ENCODE peak calls at places on chromosomes 6 and 20, in nine cellular contexts. X, L, E, G, O, R, D, H and I are unnamed samples.

GRCh38 chr6:152727507-152727906 is 23.1 kb upstream of the VIP start:
- DNase-seq in X (no peak), L (no peak), E (peak; percentile 39), G (no peak), O (no peak), R (no peak), D (no peak), H (no peak), I (no peak)

GRCh38 chr6:30685977-30686907 is at the start of gene PPP1R18:
- DNase-seq in X (peak; percentile 68), L (peak; percentile 77), E (peak; percentile 69), G (peak; percentile 87), O (peak; percentile 49), R (peak; percentile 82), D (peak; percentile 97), H (peak; percentile 96), I (peak; percentile 63)

GRCh38 chr20:47380481-47380880 is 24.0 kb upstream of the ZMYND8 start:
- DNase-seq in X (no peak), L (no peak), E (no peak), G (no peak), O (peak; percentile 35), R (no peak), D (no peak), H (no peak), I (no peak)

GRCh38 chr20:59821201-59821600 is 112.2 kb downstream of the SYCP2 start:
- DNase-seq in X (no peak), L (no peak), E (no peak), G (no peak), O (no peak), R (no peak), D (peak; percentile 47), H (peak; percentile 21), I (peak; percentile 17)

GRCh38 chr6:1322725-1323219 is 10.9 kb downstream of the FOXQ1 start:
- DNase-seq in X (no peak), L (no peak), E (no peak), G (no peak), O (peak; percentile 44), R (no peak), D (no peak), H (no peak), I (no peak)

GRCh38 chr6:81727876-81728517 is 24.5 kb downstream of the TENT5A start:
- DNase-seq in X (no peak), L (no peak), E (no peak), G (no peak), O (no peak), R (no peak), D (no peak), H (no peak), I (no peak)

GRCh38 chr6:80638222-80639055 is 532.0 kb downstream of the BCKDHB start:
- DNase-seq in X (no peak), L (no peak), E (peak; percentile 54), G (no peak), O (peak; percentile 99), R (no peak), D (no peak), H (no peak), I (peak; percentile 85)

GRCh38 chr6:132401941-132402275 is 633 bp upstream of the MOXD1 start:
- DNase-seq in X (no peak), L (no peak), E (peak; percentile 51), G (no peak), O (no peak), R (no peak), D (no peak), H (no peak), I (no peak)

GRCh38 chr20:11799131-11799800 is 118.4 kb upstream of the BTBD3 start:
- DNase-seq in X (no peak), L (no peak), E (no peak), G (no peak), O (no peak), R (no peak), D (no peak), H (no peak), I (no peak)

GRCh38 chr20:2162125-2162822 is 60.6 kb downstream of the STK35 start:
- DNase-seq in X (no peak), L (no peak), E (no peak), G (no peak), O (peak; percentile 18), R (no peak), D (no peak), H (peak; percentile 63), I (no peak)

GRCh38 chr6:82612475-82612874 is 248.9 kb downstream of the TPBG start:
- DNase-seq in X (no peak), L (no peak), E (no peak), G (no peak), O (no peak), R (no peak), D (no peak), H (no peak), I (no peak)

DNA sequence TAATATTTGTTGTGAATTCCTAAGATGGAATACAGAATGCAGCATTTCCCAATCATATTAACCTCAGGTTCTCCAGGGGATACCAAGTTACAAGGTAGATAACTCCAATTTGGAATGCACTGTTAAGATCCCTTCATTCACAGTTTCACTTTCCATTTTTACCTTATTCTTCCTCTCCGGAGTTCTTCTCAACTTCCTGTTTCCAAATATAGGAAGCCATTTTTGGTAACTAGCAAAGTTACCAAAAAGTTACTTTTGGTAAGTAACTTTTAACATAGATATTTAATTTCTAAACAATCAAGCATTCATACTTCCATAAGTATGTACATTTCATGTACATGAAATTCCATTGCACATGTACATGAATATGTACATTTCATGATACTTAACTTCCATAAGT is 63.5 kb upstream of the PHACTR2 start:
- DNase-seq in X (no peak), L (no peak), E (no peak), G (no peak), O (no peak), R (no peak), D (no peak), H (no peak), I (no peak)
- H3K27ac ChIP-seq in X (no peak overlapping the region), L (no peak overlapping the region), E (no peak overlapping the region), G (no peak overlapping the region), O (no peak overlapping the region), R (no peak overlapping the region), D (peak overlapping the region; percentile 59), H (no peak overlapping the region), I (no peak overlapping the region)

DNA sequence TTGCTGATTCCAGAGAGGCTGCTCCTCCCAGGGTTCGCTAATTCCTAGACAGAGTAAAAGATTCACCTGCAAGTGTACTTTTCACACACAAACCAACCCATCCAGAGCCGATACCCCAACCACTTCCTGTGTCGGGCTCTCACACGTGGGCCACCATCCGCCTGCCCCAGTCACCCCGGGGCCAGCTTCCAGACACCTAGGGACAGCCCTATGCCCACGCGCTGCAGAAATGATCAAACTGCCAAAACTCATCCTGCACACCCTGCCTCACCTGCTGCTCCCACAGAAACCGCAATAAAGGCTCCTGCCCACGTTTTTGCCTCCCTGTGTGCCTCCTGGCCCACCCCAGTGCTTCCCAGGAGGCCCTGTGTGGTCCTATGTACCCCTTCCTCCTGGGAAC is 59.5 kb downstream of the PSMG4 start:
- DNase-seq in X (no peak), L (peak; percentile 44), E (no peak), G (no peak), O (no peak), R (no peak), D (peak; percentile 74), H (no peak), I (no peak)
- H3K4me1 ChIP-seq in X (peaks cover 14% of the 10 kb centered on the region), L (peaks cover 19% of the 10 kb centered on the region), E (no peaks in the 10 kb centered on the region), G (no peaks in the 10 kb centered on the region), O (no peaks in the 10 kb centered on the region), R (no peaks in the 10 kb centered on the region), D (peaks cover 10% of the 10 kb centered on the region), H (no peaks in the 10 kb centered on the region), I (peaks cover 3% of the 10 kb centered on the region)

DNA sequence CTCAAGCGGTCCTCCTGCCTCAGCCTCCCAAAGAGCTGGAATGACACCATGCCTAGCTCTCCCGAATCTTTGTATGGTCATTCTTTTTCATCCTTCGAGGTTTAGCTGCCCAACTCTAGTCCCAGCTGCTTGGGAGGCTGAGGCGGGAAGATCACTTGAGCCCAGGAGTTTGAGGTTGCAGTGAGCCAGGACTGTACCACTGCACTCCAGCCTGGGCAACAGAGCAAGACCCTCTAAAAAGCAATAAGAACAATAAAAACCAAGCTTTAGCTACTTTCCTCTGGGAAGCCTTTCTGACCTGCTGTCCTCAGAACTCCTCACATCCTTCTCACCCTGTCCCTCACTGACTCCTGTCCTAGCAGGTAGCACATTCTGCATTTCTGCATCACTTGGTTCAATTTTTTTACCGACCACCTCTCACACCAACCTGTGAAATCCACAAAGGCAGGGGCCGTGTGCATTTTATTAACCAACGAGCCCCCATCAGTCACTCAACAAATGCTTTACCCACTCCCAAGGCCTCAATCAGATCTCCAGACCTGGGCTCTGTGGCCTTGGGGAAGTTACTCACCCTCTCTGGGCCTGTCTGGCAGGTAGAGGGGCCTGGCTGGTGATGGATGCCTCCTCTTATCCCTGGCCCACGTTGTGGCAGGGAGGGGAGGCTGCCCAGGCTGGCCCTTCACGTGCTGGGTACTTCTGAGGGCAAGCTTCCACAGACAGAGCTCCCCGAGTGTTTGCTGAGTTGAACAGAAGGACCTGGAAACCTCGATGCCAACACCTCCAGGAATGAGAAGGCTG is 14.7 kb upstream of the SRC start:
- DNase-seq in X (no peak), L (no peak), E (no peak), G (no peak), O (no peak), R (no peak), D (peak; percentile 46), H (no peak), I (no peak)
- H3K27ac ChIP-seq in X (no peak overlapping the region), L (no peak overlapping the region), E (no peak overlapping the region), G (peak overlapping the region; percentile 37), O (no peak overlapping the region), R (no peak overlapping the region), D (no peak overlapping the region), H (no peak overlapping the region), I (no peak overlapping the region)

DNA sequence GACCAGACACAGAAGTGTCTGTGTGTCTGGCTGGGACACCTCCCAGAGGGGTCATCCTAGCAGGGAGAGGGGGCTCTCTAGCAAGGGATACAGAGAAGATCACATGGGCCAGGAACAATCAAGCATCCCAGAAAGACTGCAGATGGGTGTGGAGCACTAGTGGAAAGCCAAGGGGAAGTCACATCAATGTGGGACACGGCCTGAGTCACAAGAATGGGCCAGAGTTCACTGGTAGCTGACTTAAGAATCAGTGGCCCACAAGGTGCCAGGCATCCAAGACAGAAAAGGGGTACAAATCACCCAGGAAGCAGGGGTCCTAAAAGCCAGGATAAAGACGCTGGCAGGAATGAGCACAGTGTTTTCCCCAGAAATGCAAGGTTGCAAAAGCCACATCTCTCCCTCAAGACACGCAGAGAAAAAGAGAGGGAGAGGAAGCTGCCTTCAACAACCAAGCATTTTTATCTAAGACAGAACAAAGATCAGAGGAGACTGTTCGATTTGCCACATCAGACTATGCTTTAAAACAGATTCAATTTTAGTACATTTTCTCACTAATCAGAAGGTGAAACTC is 113.6 kb upstream of the DST start:
- DNase-seq in X (no peak), L (no peak), E (no peak), G (no peak), O (no peak), R (no peak), D (no peak), H (no peak), I (no peak)
- H3K4me1 ChIP-seq in X (no peaks in the 10 kb centered on the region), L (no peaks in the 10 kb centered on the region), E (peaks cover 91% of the 10 kb centered on the region), G (no peaks in the 10 kb centered on the region), O (peaks cover 27% of the 10 kb centered on the region), R (peaks cover 5% of the 10 kb centered on the region), D (peaks cover 18% of the 10 kb centered on the region), H (peaks cover 6% of the 10 kb centered on the region), I (peaks cover 71% of the 10 kb centered on the region)

GRCh38 chr20:55953201-55953600 is 52.1 kb downstream of the CBLN4 start:
- DNase-seq in X (no peak), L (no peak), E (no peak), G (no peak), O (no peak), R (no peak), D (no peak), H (no peak), I (no peak)
- H3K27ac ChIP-seq in X (no peak overlapping the region), L (no peak overlapping the region), E (no peak overlapping the region), G (no peak overlapping the region), O (no peak overlapping the region), R (no peak overlapping the region), D (no peak overlapping the region), H (no peak overlapping the region), I (no peak overlapping the region)

GRCh38 chr6:130602151-130602770 is 224.9 kb upstream of the SMLR1 start:
- DNase-seq in X (no peak), L (peak; percentile 14), E (no peak), G (no peak), O (peak; percentile 98), R (no peak), D (no peak), H (no peak), I (peak; percentile 65)
- H3K4me1 ChIP-seq in X (no peaks in the 10 kb centered on the region), L (peaks cover 16% of the 10 kb centered on the region), E (no peaks in the 10 kb centered on the region), G (no peaks in the 10 kb centered on the region), O (peaks cover 12% of the 10 kb centered on the region), R (peaks cover 4% of the 10 kb centered on the region), D (no peaks in the 10 kb centered on the region), H (no peaks in the 10 kb centered on the region), I (peaks cover 32% of the 10 kb centered on the region)